ENCODE peak calls at places on chromosomes 7 and 10, in eight cellular contexts. Y, U, Q, H, Z, L, A and W are unnamed samples.

GRCh38 chr10:79241990-79242619 is 105.2 kb upstream of the PPIF start:
- DNase-seq in Y (no peak), U (peak), Q (no peak), H (peak), Z (peak), L (peak), A (peak), W (peak)

GRCh38 chr10:128233422-128233821 is 107.2 kb upstream of the MKI67 start:
- DNase-seq in Y (no peak), U (no peak), Q (no peak), H (no peak), Z (no peak), L (no peak), A (no peak), W (no peak)

GRCh38 chr7:681551-682307 is 44.8 kb upstream of the DNAAF5 start:
- DNase-seq in Y (peak), U (no peak), Q (no peak), H (no peak), Z (peak), L (no peak), A (no peak), W (no peak)

GRCh38 chr10:43259248-43259980 is 7.5 kb downstream of the RASGEF1A start:
- DNase-seq in Y (no peak), U (no peak), Q (peak), H (no peak), Z (peak), L (no peak), A (no peak), W (no peak)

GRCh38 chr7:37738338-37738737 is 54.8 kb downstream of the GPR141 start:
- DNase-seq in Y (no peak), U (no peak), Q (no peak), H (no peak), Z (no peak), L (no peak), A (no peak), W (no peak)

GRCh38 chr7:19427944-19428343 is 280.9 kb downstream of the POLR1F start:
- DNase-seq in Y (no peak), U (no peak), Q (no peak), H (no peak), Z (no peak), L (no peak), A (no peak), W (no peak)

GRCh38 chr10:1465993-1466764 is 271.1 kb downstream of the ADARB2 start:
- DNase-seq in Y (no peak), U (no peak), Q (peak), H (no peak), Z (no peak), L (no peak), A (no peak), W (no peak)

GRCh38 chr10:103504181-103504783 is 10.8 kb downstream of the NEURL1 start:
- DNase-seq in Y (no peak), U (peak), Q (no peak), H (peak), Z (peak), L (no peak), A (peak), W (peak)

GRCh38 chr10:33134011-33134751 is 176.2 kb upstream of the ITGB1 start:
- DNase-seq in Y (no peak), U (peak), Q (no peak), H (peak), Z (no peak), L (peak), A (peak), W (peak)

GRCh38 chr10:24707445-24707844 is 16.2 kb downstream of the ARHGAP21 start:
- DNase-seq in Y (no peak), U (no peak), Q (no peak), H (no peak), Z (no peak), L (no peak), A (no peak), W (no peak)

GRCh38 chr10:100184426-100185219 is 1.2 kb downstream of the ERLIN1 start:
- DNase-seq in Y (no peak), U (peak), Q (no peak), H (no peak), Z (no peak), L (no peak), A (no peak), W (no peak)

GRCh38 chr7:55133630-55134392 is 115.0 kb downstream of the EGFR start:
- DNase-seq in Y (no peak), U (peak), Q (no peak), H (no peak), Z (no peak), L (no peak), A (peak), W (no peak)

GRCh38 chr7:1085266-1085665 is 2.6 kb upstream of the GPER1 start:
- DNase-seq in Y (no peak), U (no peak), Q (no peak), H (no peak), Z (no peak), L (no peak), A (no peak), W (no peak)

GRCh38 chr10:121734517-121735137 is 136.4 kb upstream of the FGFR2 start:
- DNase-seq in Y (no peak), U (no peak), Q (no peak), H (no peak), Z (no peak), L (no peak), A (no peak), W (peak)

GRCh38 chr10:89279449-89279869 is 22.4 kb upstream of the IFIT2 start:
- DNase-seq in Y (no peak), U (no peak), Q (no peak), H (no peak), Z (no peak), L (no peak), A (peak), W (peak)

GRCh38 chr10:113473851-113474250 is 79.0 kb upstream of the HABP2 start:
- DNase-seq in Y (no peak), U (no peak), Q (no peak), H (no peak), Z (no peak), L (no peak), A (no peak), W (no peak)

GRCh38 chr10:72563327-72563932 is 62.4 kb downstream of the MICU1 start:
- DNase-seq in Y (no peak), U (no peak), Q (no peak), H (no peak), Z (no peak), L (no peak), A (no peak), W (no peak)

GRCh38 chr7:93359520-93360198 is 127.5 kb downstream of the VPS50 start:
- DNase-seq in Y (no peak), U (no peak), Q (no peak), H (no peak), Z (no peak), L (no peak), A (no peak), W (no peak)

GRCh38 chr10:118238573-118239240 is 103.4 kb downstream of the FAM204A start:
- DNase-seq in Y (no peak), U (peak), Q (no peak), H (no peak), Z (no peak), L (no peak), A (no peak), W (no peak)

GRCh38 chr10:129531195-129531968 is 64.3 kb downstream of the MGMT start:
- DNase-seq in Y (no peak), U (peak), Q (no peak), H (no peak), Z (no peak), L (no peak), A (no peak), W (no peak)

GRCh38 chr7:77631820-77632219 is 64.4 kb upstream of the RSBN1L start:
- DNase-seq in Y (no peak), U (no peak), Q (no peak), H (no peak), Z (no peak), L (no peak), A (no peak), W (no peak)

GRCh38 chr10:96285331-96285752 is 14.0 kb upstream of the BLNK start:
- DNase-seq in Y (no peak), U (no peak), Q (no peak), H (no peak), Z (no peak), L (peak), A (no peak), W (no peak)

GRCh38 chr10:34885901-34886300 is 70.8 kb upstream of the PARD3 start:
- DNase-seq in Y (no peak), U (no peak), Q (no peak), H (no peak), Z (no peak), L (no peak), A (no peak), W (no peak)

GRCh38 chr10:71613303-71613777 is 106.2 kb downstream of the C10orf105 start:
- DNase-seq in Y (no peak), U (no peak), Q (no peak), H (no peak), Z (no peak), L (peak), A (peak), W (no peak)

GRCh38 chr7:150876817-150877526 is 24.7 kb downstream of the AOC1 start:
- DNase-seq in Y (no peak), U (peak), Q (peak), H (peak), Z (peak), L (peak), A (peak), W (peak)

GRCh38 chr10:71201921-71202713 is 10.3 kb upstream of the UNC5B start:
- DNase-seq in Y (no peak), U (no peak), Q (no peak), H (no peak), Z (no peak), L (no peak), A (no peak), W (no peak)

GRCh38 chr10:12617205-12618175 is 268.1 kb downstream of the CAMK1D start:
- DNase-seq in Y (no peak), U (no peak), Q (no peak), H (no peak), Z (no peak), L (no peak), A (no peak), W (no peak)

GRCh38 chr10:73226663-73227062 is 20.4 kb downstream of the DNAJC9 start:
- DNase-seq in Y (no peak), U (no peak), Q (no peak), H (no peak), Z (no peak), L (no peak), A (no peak), W (no peak)

GRCh38 chr10:110919971-110920881 is 822 bp downstream of the SHOC2 start:
- DNase-seq in Y (peak), U (peak), Q (peak), H (peak), Z (no peak), L (peak), A (peak), W (peak)

GRCh38 chr7:5237286-5237685 is 45.5 kb upstream of the SLC29A4 start:
- DNase-seq in Y (no peak), U (peak), Q (peak), H (peak), Z (peak), L (peak), A (peak), W (peak)

GRCh38 chr10:129272171-129272570 is 194.9 kb upstream of the MGMT start:
- DNase-seq in Y (no peak), U (no peak), Q (no peak), H (no peak), Z (no peak), L (no peak), A (peak), W (no peak)

GRCh38 chr7:92751902-92752901 is 84.2 kb downstream of the CDK6 start:
- DNase-seq in Y (no peak), U (peak), Q (no peak), H (no peak), Z (no peak), L (no peak), A (no peak), W (no peak)

GRCh38 chr7:151001546-151001945 is 10.7 kb downstream of the NOS3 start:
- DNase-seq in Y (no peak), U (no peak), Q (no peak), H (no peak), Z (no peak), L (no peak), A (no peak), W (no peak)

GRCh38 chr7:108002726-108003590 is at the start of gene LAMB1:
- DNase-seq in Y (no peak), U (peak), Q (peak), H (peak), Z (peak), L (peak), A (peak), W (peak)

GRCh38 chr10:116767235-116767634 is 24.9 kb upstream of the HSPA12A start:
- DNase-seq in Y (no peak), U (no peak), Q (no peak), H (peak), Z (no peak), L (peak), A (peak), W (no peak)

GRCh38 chr7:50775826-50776225 is 6.9 kb downstream of the GRB10 start:
- DNase-seq in Y (no peak), U (no peak), Q (no peak), H (no peak), Z (no peak), L (no peak), A (no peak), W (no peak)

GRCh38 chr10:132905661-132906060 is 36.7 kb downstream of the CFAP46 start:
- DNase-seq in Y (no peak), U (no peak), Q (no peak), H (no peak), Z (peak), L (no peak), A (peak), W (no peak)

DNA sequence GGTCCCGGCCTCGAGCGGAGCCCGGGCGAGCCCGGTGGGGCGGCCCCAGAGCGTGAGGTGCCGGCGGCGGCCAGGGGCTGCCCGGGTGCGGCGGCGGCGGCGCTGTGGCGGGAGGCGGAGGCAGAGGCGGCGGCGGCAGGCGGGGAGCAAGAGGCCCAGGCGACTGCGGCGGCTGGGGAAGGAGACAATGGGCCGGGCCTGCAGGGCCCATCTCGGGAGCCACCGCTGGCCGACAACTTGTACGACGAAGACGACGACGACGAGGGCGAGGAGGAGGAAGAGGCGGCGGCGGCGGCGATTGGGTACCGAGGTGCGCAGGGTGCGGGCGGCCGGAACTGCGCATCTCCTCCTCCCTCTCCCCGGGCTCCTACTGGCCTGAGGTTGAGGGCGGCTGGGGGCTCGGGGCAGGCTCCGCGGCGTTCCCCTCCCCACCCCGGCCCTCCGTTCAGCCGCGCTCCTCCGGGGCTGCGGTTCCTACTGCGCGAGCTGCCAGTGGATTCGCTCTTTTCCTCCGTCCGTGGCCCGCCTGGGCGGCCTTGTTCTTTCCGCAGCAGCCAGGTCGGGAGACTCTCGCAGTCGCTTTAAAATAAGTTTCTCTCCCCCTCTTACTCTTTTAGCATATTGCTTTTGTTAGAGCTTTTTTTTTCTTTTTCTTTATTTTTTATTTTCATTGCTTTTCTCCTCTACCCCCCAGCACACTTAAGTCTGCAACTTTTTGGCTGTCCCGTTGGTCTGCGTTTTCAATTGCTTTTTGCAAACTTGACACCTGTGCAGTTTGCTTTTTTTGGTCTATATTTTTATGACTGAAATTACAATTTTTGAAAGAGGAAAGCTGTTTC is 605 bp downstream of the SIRT1 start:
- DNase-seq in Y (peak), U (peak), Q (peak), H (peak), Z (peak), L (peak), A (peak), W (peak)
- TF ChIP-seq POLR2A in Y (no peak), U (no peak), Q (peak), H (no peak), Z (no peak), L (no peak), A (no peak), W (no peak)

DNA sequence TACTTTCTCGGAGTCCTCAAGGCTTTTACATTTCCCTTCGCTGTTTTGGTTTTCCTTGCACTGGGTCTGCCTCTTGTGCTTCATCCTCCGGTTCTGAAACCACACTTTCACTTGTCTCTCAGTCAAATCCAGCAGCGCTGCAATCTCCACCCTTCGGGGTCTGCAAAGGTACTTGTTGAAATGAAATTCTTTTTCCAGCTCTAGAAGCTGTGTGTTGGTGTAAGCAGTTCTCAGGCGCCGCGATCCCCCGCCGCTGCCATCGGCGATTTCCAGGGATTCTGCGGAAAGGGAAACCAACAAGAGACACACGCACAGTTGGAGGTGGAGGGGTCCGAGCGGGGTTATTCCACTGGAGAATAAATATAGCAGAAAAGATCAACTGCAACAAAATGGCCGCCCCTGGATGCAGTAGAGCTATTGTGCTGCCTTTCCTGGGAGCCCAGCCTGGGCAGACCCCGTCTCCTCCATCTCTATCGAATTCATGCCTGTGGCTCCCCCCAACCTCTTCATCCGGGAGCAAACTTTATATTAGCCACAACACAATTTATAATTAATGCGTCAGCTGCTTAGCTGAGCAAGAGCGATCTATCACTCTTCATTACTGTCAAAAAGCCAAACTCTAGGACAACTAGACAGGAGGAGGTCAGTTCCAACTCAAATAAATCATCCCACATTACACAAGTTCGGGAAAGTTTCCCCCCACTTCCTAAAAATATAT is 1.1 kb downstream of the HOXA2 start:
- DNase-seq in Y (no peak), U (peak), Q (no peak), H (no peak), Z (no peak), L (no peak), A (no peak), W (no peak)
- H3K27ac ChIP-seq in Y (peak), U (peak), Q (peak), H (peak), Z (peak), L (peak), A (peak), W (peak)

DNA sequence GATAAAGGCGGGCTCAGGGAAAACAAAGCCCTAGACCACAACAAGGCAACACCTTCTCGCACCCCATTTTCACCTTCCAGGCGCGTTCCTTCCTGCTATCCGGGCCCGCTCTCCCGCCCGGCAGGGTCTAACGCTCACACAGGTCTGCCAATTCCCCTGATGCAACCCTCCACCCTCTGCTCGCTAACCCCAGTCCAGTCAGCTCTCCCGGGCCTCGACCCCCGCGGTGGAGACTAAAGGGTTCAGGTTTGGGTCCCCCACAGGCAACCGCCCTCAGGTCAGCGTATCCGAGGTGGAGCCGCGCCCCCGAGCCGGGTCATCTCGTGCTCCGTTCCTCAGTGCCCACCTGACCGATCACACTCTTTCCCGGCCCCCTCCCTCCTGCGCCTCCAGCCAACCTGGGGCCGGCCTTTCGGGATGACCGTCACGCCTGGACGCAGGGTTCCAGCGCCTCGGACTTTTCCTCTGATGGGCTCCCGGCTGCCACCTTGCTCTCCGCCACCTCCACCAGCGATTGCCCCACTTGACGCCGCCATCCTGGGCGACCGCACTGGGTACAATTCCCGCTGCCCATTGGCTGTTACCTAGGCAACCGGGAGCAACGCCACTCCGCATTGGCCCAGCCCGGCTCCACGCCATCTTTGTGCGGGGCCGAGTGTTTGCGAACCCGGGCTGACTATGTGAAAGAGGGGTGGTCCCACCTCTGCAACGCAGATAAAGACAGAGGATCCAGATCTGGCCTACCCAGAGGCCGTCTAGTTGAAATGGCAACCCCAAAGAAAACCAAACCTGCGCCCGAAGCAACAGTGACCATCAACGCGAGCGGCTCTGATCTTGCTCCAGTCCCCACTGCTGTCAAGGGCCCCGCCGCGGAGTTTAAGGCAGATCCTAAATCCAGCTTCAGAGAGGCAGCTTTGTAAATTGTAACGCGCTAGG is at the start of gene MORN4:
- DNase-seq in Y (peak), U (peak), Q (peak), H (peak), Z (peak), L (peak), A (peak), W (peak)
- TF ChIP-seq POLR2A in Y (no peak), U (no peak), Q (peak), H (no peak), Z (no peak), L (no peak), A (no peak), W (peak)

GRCh38 chr10:3746634-3747033 is 38.4 kb downstream of the KLF6 start:
- DNase-seq in Y (no peak), U (no peak), Q (no peak), H (no peak), Z (no peak), L (no peak), A (no peak), W (no peak)
- H3K27ac ChIP-seq in Y (peak), U (no peak), Q (peak), H (no peak), Z (no peak), L (no peak), A (peak), W (no peak)